ENCODE peak calls at places on chromosomes 7 and 10, in ten cellular contexts. G is brain microvascular endothelial cell; V is AG10803; B is body of pancreas; O is AG04450; N is CD4-positive, CD25-positive, alpha-beta regulatory T cell; K is sigmoid colon; S is tibial nerve; F is spleen; J is CD8-positive, alpha-beta memory T cell. U is an unnamed sample.

GRCh38 chr7:110830778-110831177 is 260.1 kb upstream of the LRRN3 start:
- DNase-seq in F (no peak), K (no peak), S (no peak), N (no peak), V (no peak), G (no peak), O (no peak), B (no peak), J (no peak), U (no peak)

GRCh38 chr10:70920519-70920918 is 32.2 kb upstream of the PCBD1 start:
- DNase-seq in S (no peak), N (no peak), G (no peak), O (no peak), K (no peak), J (no peak), V (no peak), B (peak), F (peak), U (no peak)

GRCh38 chr10:106424981-106425380 is 739.5 kb downstream of the SORCS1 start:
- DNase-seq in F (no peak), N (no peak), V (peak), K (no peak), J (no peak), S (no peak), G (no peak), O (no peak), B (no peak), U (no peak)

GRCh38 chr10:96873086-96873485 is 41.0 kb downstream of the LCOR start:
- DNase-seq in O (no peak), J (no peak), F (no peak), G (no peak), N (no peak), V (no peak), S (no peak), B (no peak), K (no peak), U (no peak)

GRCh38 chr10:69876931-69877330 is 75.2 kb downstream of the COL13A1 start:
- DNase-seq in K (no peak), B (no peak), V (no peak), S (no peak), F (no peak), G (no peak), N (no peak), J (no peak), O (no peak), U (no peak)

GRCh38 chr7:65983965-65984654 is 2.1 kb upstream of the GUSB start:
- DNase-seq in N (no peak), S (no peak), O (no peak), V (no peak), J (no peak), K (no peak), B (no peak), F (no peak), G (no peak), U (no peak)

GRCh38 chr10:61130366-61130765 is 186.4 kb upstream of the RHOBTB1 start:
- DNase-seq in S (no peak), K (no peak), F (no peak), N (no peak), G (peak), O (no peak), V (no peak), B (no peak), J (no peak), U (no peak)

GRCh38 chr10:9305018-9305655 is 1250.6 kb downstream of the GATA3 start:
- DNase-seq in K (no peak), B (no peak), O (no peak), V (peak), F (no peak), S (no peak), G (no peak), N (peak), J (no peak), U (peak)

GRCh38 chr7:111678281-111678680 is 116.0 kb upstream of the IMMP2L start:
- DNase-seq in S (no peak), O (no peak), G (peak), N (no peak), K (no peak), F (no peak), V (no peak), B (no peak), J (no peak), U (no peak)

GRCh38 chr10:123911866-123912265 is 20.3 kb upstream of the CPXM2 start:
- DNase-seq in B (no peak), K (no peak), J (no peak), S (no peak), V (no peak), G (no peak), N (no peak), O (no peak), F (no peak), U (peak)

GRCh38 chr10:97047788-97048187 is 138.0 kb downstream of the SLIT1 start:
- DNase-seq in O (no peak), J (no peak), S (no peak), F (no peak), N (no peak), K (no peak), G (no peak), V (no peak), B (no peak), U (no peak)

GRCh38 chr10:84783909-84784308 is 455.5 kb downstream of the CCSER2 start:
- DNase-seq in N (no peak), K (no peak), S (no peak), V (no peak), G (no peak), F (no peak), B (no peak), O (no peak), J (no peak), U (no peak)

GRCh38 chr7:135392701-135393100 is 117.2 kb downstream of the CNOT4 start:
- DNase-seq in O (no peak), K (no peak), G (no peak), J (no peak), N (no peak), B (no peak), V (no peak), S (no peak), F (no peak), U (no peak)

GRCh38 chr7:122311280-122311679 is 6.7 kb upstream of the FEZF1 start:
- DNase-seq in O (no peak), J (no peak), F (no peak), V (no peak), G (no peak), K (no peak), N (no peak), S (no peak), B (no peak), U (no peak)

GRCh38 chr7:149772236-149772820 is 1.1 kb downstream of the ZNF467 start:
- DNase-seq in J (no peak), K (no peak), G (no peak), N (no peak), O (no peak), B (peak), S (peak), F (peak), V (no peak), U (no peak)

GRCh38 chr10:44589931-44590330 is 205.0 kb upstream of the CXCL12 start:
- DNase-seq in N (no peak), S (no peak), G (no peak), K (no peak), F (no peak), J (no peak), O (no peak), B (no peak), V (no peak), U (no peak)

GRCh38 chr10:23530079-23530478 is 91.2 kb downstream of the OTUD1 start:
- DNase-seq in N (peak), K (no peak), V (peak), J (no peak), F (no peak), O (no peak), B (no peak), S (no peak), G (no peak), U (no peak)

GRCh38 chr7:96441551-96442104 is 119.7 kb upstream of the SLC25A13 start:
- DNase-seq in G (no peak), B (no peak), V (no peak), S (no peak), K (no peak), F (no peak), N (no peak), O (no peak), J (no peak), U (no peak)

GRCh38 chr10:11465435-11465834 is 146.0 kb downstream of the USP6NL start:
- DNase-seq in G (no peak), K (no peak), S (no peak), F (no peak), V (no peak), B (no peak), J (no peak), O (no peak), N (no peak), U (no peak)

GRCh38 chr7:42400961-42401360 is 164.0 kb upstream of the GLI3 start:
- DNase-seq in B (no peak), J (no peak), N (no peak), O (no peak), F (no peak), V (no peak), K (no peak), S (no peak), G (no peak), U (no peak)

GRCh38 chr7:102153586-102153948 is 133.1 kb upstream of the SH2B2 start:
- DNase-seq in O (no peak), K (no peak), F (no peak), S (no peak), G (no peak), N (no peak), J (no peak), B (no peak), V (no peak), U (no peak)

GRCh38 chr10:125079091-125079600 is 81.2 kb downstream of the CTBP2 start:
- DNase-seq in B (no peak), F (peak), S (no peak), O (no peak), K (peak), G (no peak), N (no peak), J (no peak), V (no peak), U (no peak)

GRCh38 chr10:126290232-126290631 is 98.0 kb downstream of the ADAM12 start:
- DNase-seq in G (no peak), B (no peak), V (no peak), F (no peak), O (no peak), S (no peak), N (no peak), K (no peak), J (no peak), U (no peak)

GRCh38 chr10:96910488-96911395 is 78.6 kb downstream of the LCOR start:
- DNase-seq in F (no peak), G (peak), O (no peak), K (no peak), J (no peak), B (no peak), V (peak), S (no peak), N (peak), U (peak)

GRCh38 chr10:5563237-5563961 is 38.6 kb downstream of the CALML3 start:
- DNase-seq in S (peak), J (no peak), O (no peak), G (no peak), B (no peak), K (peak), F (peak), N (no peak), V (peak), U (no peak)

GRCh38 chr7:157527686-157528085 is 190.9 kb downstream of the DNAJB6 start:
- DNase-seq in N (no peak), S (no peak), F (peak), O (no peak), K (no peak), V (no peak), B (peak), G (no peak), J (no peak), U (no peak)

GRCh38 chr7:106858618-106859532 is 6.2 kb upstream of the PIK3CG start:
- DNase-seq in F (peak), K (no peak), O (no peak), B (peak), N (no peak), G (no peak), V (no peak), S (no peak), J (no peak), U (no peak)

GRCh38 chr10:123744226-123744536 is 78.0 kb downstream of the GPR26 start:
- DNase-seq in G (no peak), F (no peak), O (no peak), K (no peak), S (no peak), N (no peak), B (no peak), J (no peak), V (no peak), U (no peak)

DNA sequence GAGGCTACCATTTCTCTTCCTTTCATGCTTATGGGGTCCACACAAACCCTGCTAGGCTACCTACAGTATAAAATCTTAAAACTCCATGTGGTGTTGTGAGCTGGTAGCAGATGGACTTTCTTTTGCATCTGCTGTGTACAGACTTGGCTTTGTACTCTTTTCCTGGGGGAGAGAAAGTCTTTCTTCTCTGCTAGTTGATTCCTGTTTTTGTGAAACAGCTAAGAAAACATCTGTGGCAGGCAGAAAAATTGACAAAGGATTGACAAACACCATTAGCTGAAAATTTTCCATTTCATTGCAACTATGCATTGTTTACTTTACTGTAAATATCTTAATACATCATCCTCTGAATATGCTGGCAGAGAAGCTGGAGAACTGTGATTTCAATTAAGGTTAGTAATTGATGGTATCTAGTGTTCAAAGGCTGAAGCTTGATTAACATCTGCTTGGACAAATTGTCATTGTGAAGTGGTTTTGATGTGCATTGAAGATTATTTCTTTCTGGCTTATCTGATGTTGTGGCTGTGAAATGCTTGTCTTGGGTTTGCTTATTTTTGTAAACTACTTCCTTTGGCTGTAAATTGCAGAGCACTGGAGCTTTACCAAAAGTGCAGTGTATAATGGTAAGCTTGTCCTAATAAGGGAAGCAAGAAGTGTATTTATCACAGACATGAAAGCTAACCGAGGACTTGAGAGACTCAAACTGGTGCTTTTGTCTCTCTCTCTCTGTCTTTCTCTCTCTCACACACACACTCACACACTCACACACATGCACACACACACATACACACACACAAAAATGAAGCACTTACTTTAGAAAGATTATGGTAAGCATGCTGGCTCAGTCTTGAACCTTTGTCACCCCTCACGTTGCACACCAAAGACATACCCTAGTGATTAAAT is at the start of gene FOXP2:
- DNase-seq in S (no peak), N (no peak), V (peak), G (peak), J (no peak), B (no peak), O (no peak), K (no peak), F (no peak), U (peak)
- H3K4me3 ChIP-seq in S (peak), N (no peak), V (peak), G (peak), J (no peak), B (no peak), O (peak), K (peak), F (peak), U (no peak)

GRCh38 chr10:12710157-12710556 is 291.4 kb downstream of the CCDC3 start:
- DNase-seq in G (no peak), B (no peak), F (no peak), K (no peak), S (no peak), N (no peak), V (no peak), O (no peak), J (no peak), U (no peak)

GRCh38 chr10:12711344-12711708 is 290.2 kb downstream of the CCDC3 start:
- DNase-seq in O (no peak), N (no peak), V (no peak), S (no peak), G (no peak), F (no peak), B (no peak), J (no peak), K (no peak), U (no peak)

GRCh38 chr10:12708921-12709320 is 292.6 kb downstream of the CCDC3 start:
- DNase-seq in K (peak), F (no peak), B (no peak), J (no peak), S (no peak), V (no peak), G (peak), N (no peak), O (no peak), U (no peak)

GRCh38 chr10:12710594-12711343 is 290.7 kb downstream of the CCDC3 start:
- DNase-seq in K (peak), F (peak), V (peak), N (peak), B (peak), G (peak), J (peak), S (peak), O (peak), U (peak)

DNA sequence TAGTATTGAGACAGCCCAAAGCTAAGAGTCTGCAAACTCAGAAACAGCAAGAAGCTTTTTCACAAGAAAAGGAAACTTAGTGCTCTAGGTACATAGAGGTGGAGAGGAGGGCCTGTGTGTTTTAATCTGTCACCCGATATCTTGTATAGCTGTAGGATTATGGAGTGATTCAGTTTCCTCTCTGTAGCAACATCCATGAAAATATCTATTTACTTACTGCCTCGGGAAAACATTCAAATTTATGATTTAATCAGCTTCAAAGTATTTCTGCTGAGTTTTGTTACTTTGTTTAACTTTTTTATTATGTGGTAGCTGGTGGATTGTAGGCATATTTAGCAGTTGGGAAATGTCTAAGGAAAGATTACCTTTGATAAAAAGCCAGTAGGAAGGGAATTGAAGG is 292.0 kb downstream of the CCDC3 start:
- DNase-seq in J (no peak), B (no peak), V (peak), O (no peak), G (no peak), K (no peak), N (no peak), S (no peak), F (no peak), U (no peak)
- H3K4me3 ChIP-seq in J (no peak), B (no peak), V (no peak), O (no peak), G (no peak), K (no peak), N (no peak), S (no peak), F (no peak), U (no peak)

DNA sequence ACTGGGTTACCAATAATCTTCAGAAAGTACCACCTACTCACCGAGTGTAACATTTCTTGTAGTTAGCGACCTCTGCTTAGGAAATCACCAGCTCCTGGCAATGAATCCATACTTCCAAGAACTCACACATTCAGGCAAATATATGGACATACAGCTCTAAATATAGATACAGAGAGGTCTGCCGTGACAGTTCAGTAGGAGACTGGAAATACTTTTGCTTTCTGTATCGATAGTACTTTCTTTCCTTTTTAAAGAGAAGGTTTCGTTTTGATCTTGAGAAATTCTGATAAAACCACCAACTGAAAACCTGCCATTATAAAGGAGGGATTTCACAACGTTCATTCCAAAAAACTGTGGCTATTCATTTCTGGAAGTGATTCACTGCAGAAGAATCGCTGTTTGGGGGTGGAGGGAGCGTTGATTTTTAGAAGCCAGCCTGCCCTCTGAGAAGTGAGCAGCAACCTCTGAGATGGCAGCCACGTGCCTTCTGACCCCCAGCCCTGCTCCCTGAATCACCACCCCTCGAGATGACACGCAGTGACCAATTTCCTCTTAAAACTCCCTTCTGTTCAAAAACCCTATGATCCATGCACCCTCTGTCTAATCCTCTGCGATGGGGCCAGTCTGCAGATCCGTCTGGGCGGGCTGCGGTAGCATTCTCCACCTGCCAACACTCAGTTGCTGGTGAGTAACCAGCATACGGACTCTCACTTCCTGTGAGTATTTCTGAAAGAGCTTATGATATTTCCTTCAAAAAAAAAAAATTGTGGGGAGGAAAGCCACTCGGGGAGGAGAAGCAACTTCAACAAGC is 179.1 kb upstream of the KLF14 start:
- DNase-seq in K (peak), B (no peak), J (peak), F (peak), G (peak), S (peak), O (peak), N (peak), V (peak), U (peak)
- H3K4me3 ChIP-seq in K (peak), B (no peak), J (peak), F (peak), G (peak), S (peak), O (peak), N (peak), V (peak), U (peak)

GRCh38 chr10:119493155-119493554 is 49.4 kb downstream of the RGS10 start:
- DNase-seq in N (no peak), F (no peak), O (no peak), S (no peak), G (no peak), V (no peak), K (no peak), B (no peak), J (no peak), U (no peak)

GRCh38 chr10:119491941-119492340 is 50.6 kb downstream of the RGS10 start:
- DNase-seq in S (no peak), N (no peak), O (peak), V (no peak), F (no peak), J (no peak), G (no peak), B (no peak), K (no peak), U (no peak)

GRCh38 chr10:119488675-119489074 is 53.8 kb downstream of the RGS10 start:
- DNase-seq in F (no peak), N (no peak), S (no peak), B (no peak), O (no peak), J (no peak), V (no peak), K (no peak), G (no peak), U (no peak)

GRCh38 chr10:119494224-119495060 is 48.1 kb downstream of the RGS10 start:
- DNase-seq in F (no peak), B (no peak), G (no peak), V (peak), S (no peak), N (peak), O (peak), J (no peak), K (peak), U (no peak)

DNA sequence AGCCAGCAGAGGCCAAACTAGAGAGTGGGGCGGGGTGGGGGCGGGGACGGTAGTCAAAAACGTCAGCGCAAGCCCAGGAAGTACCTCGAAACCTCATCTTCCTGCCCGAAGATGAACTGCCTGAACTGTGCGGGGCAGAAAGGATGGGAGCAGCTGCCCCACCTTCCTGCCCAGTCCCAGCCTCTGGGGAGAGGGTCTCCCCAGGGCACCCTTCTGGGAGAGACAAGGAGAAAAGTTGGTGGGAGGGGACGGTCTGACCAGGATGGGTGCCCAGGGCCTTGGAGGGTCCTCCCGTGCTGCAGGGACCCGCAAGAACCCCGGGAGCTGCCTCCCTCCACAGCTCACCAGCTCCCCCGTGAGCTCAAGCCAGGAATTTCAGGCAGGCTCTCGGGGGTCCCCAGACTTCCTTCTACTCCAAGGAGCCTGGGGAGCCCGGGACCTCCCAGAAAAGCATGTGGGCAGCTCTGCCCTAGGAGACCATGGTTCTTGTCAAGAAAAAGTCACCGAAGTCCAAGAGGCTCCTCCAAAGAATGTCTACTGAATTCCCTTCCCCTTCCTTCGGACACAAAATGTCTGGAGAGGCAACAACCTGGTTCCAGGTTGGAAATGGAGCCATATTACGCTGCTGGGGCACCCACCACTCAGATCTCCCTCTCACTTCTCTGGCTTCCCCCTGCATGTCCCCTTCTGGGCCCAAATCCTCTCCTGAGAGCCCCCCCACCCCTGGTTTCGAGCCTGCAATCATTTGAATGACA is 52.8 kb downstream of the RGS10 start:
- DNase-seq in B (peak), F (peak), O (no peak), V (peak), S (no peak), J (peak), K (peak), G (peak), N (peak), U (peak)
- H3K4me3 ChIP-seq in B (no peak), F (peak), O (peak), V (peak), S (peak), J (peak), K (peak), G (peak), N (peak), U (peak)

U was measured in Jurkat, Clone E6-1.